ENCODE peak calls at places on chromosomes 3 and 15, in eight cellular contexts. H is fibroblast of lung, K is GM23338, W is neural progenitor cell, O is hepatocyte, E is mammary epithelial cell, G is astrocyte, S is HepG2. Q is an unnamed sample.

GRCh38 chr3:14274999-14275961 is 96.7 kb downstream of the LSM3 start:
- DNase-seq in S (peak), K (peak), G (no peak), W (peak), O (no peak), E (no peak), H (no peak), Q (peak)

GRCh38 chr15:40217166-40217785 is 21.6 kb upstream of the PAK6 start:
- DNase-seq in G (peak), W (peak), K (peak), H (peak), S (peak), E (peak), O (peak), Q (peak)

GRCh38 chr3:134093906-134094305 is 64.2 kb upstream of the SLCO2A1 start:
- DNase-seq in K (no peak), W (no peak), G (peak), O (no peak), H (no peak), S (no peak), E (peak), Q (no peak)

GRCh38 chr3:24273491-24273890 is 221.2 kb downstream of the THRB start:
- DNase-seq in H (no peak), S (peak), O (no peak), K (no peak), E (no peak), G (no peak), W (no peak), Q (no peak)

GRCh38 chr15:65903296-65904073 is 34.2 kb downstream of the RAB11A start:
- DNase-seq in G (peak), W (no peak), K (no peak), H (peak), S (peak), O (no peak), E (no peak), Q (no peak)

GRCh38 chr15:59791079-59791478 is 102.0 kb upstream of the BNIP2 start:
- DNase-seq in H (no peak), W (no peak), O (no peak), G (no peak), S (no peak), E (no peak), K (no peak), Q (no peak)

GRCh38 chr3:172152869-172153268 is 113.5 kb downstream of the FNDC3B start:
- DNase-seq in G (peak), W (no peak), S (no peak), O (no peak), H (no peak), E (no peak), K (no peak), Q (no peak)

GRCh38 chr3:141825216-141826011 is 51.0 kb upstream of the ATP1B3 start:
- DNase-seq in O (no peak), G (no peak), E (no peak), S (no peak), K (no peak), W (no peak), H (no peak), Q (no peak)

GRCh38 chr3:186693843-186694242 is 23.3 kb upstream of the KNG1 start:
- DNase-seq in O (no peak), E (peak), K (no peak), W (no peak), G (no peak), S (no peak), H (no peak), Q (no peak)

GRCh38 chr15:44289352-44289790 is 852 bp downstream of the GOLM2 start:
- DNase-seq in G (peak), H (peak), K (no peak), S (no peak), W (no peak), E (no peak), O (peak), Q (no peak)

GRCh38 chr3:126959144-126959920 is 23.6 kb upstream of the PLXNA1 start:
- DNase-seq in O (no peak), S (no peak), E (no peak), G (no peak), W (no peak), K (no peak), H (no peak), Q (no peak)

GRCh38 chr3:17195192-17195611 is 310.4 kb downstream of the PLCL2 start:
- DNase-seq in K (no peak), E (no peak), G (peak), W (peak), S (no peak), H (peak), O (no peak), Q (no peak)

GRCh38 chr3:160400631-160401150 is 1.2 kb downstream of the SMC4 start:
- DNase-seq in O (peak), E (peak), W (peak), K (peak), H (no peak), G (no peak), S (no peak), Q (no peak)

GRCh38 chr3:156382458-156383346 is 172.2 kb downstream of the SSR3 start:
- DNase-seq in H (peak), E (peak), W (peak), G (no peak), K (peak), O (no peak), S (peak), Q (peak)

GRCh38 chr3:128210711-128211110 is 57.4 kb downstream of the EEFSEC start:
- DNase-seq in E (no peak), K (no peak), G (no peak), W (no peak), O (no peak), S (no peak), H (no peak), Q (no peak)

GRCh38 chr15:46938169-46938568 is 779.1 kb upstream of the SEMA6D start:
- DNase-seq in O (no peak), K (no peak), H (no peak), E (no peak), W (no peak), G (no peak), S (no peak), Q (no peak)

GRCh38 chr3:174191380-174191779 is 667.8 kb upstream of the NAALADL2 start:
- DNase-seq in O (no peak), W (no peak), E (no peak), K (no peak), G (no peak), S (no peak), H (no peak), Q (no peak)

GRCh38 chr3:108407858-108408257 is 102.5 kb downstream of the MYH15 start:
- DNase-seq in K (no peak), E (no peak), O (no peak), S (no peak), H (no peak), W (no peak), G (no peak), Q (peak)

GRCh38 chr3:167372138-167372537 is 8.0 kb downstream of the ZBBX start:
- DNase-seq in G (no peak), O (no peak), E (no peak), S (no peak), H (no peak), K (peak), W (peak), Q (no peak)

GRCh38 chr15:94131875-94132274 is 99.5 kb upstream of the MCTP2 start:
- DNase-seq in K (no peak), H (no peak), E (no peak), G (no peak), W (no peak), S (no peak), O (no peak), Q (no peak)

DNA sequence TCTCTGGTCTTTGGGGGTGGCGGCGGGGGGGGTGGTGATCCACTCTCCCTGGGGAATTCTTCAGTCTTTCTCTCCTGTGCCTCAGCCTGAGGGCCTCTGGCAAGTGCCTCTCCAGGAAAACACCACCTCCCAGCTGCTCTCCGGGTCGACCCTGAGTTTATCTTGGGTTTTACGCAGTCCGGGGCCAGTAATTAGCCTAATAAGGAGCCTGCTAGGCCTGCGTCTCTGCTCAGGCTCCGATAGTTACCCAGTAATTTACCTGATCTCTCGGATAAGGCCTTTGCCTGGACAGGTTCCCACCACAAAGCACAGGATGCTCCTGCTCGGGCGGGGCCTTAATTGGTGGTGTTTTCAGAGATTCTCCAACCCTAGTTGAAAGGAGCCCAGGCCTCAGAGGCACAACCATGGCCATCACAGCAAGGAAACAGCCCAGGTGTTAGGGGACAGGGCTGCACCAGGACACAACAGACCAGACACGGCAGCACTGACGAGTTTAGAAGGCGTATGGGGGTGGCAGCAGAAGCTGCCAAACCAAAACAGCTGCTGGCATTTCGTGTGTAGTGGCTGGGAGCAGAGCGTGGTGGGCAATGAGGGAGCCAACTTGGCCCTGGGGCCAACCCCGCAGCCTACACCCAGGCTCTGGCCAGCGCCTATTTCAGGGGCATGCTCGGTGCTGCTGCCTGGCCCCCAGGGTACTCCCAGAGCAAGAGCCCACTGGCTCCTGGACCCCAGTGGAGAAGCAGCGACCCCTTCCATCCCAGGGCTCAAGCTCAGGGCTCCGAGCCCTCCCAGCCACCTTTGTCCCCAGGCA is 71.4 kb downstream of the KLF13 start:
- DNase-seq in E (peak), H (no peak), O (peak), K (peak), W (no peak), S (no peak), G (no peak), Q (no peak)
- H3K4me3 ChIP-seq in E (no peak), H (no peak), O (no peak), K (no peak), W (no peak), S (no peak), G (no peak), Q (no peak)

DNA sequence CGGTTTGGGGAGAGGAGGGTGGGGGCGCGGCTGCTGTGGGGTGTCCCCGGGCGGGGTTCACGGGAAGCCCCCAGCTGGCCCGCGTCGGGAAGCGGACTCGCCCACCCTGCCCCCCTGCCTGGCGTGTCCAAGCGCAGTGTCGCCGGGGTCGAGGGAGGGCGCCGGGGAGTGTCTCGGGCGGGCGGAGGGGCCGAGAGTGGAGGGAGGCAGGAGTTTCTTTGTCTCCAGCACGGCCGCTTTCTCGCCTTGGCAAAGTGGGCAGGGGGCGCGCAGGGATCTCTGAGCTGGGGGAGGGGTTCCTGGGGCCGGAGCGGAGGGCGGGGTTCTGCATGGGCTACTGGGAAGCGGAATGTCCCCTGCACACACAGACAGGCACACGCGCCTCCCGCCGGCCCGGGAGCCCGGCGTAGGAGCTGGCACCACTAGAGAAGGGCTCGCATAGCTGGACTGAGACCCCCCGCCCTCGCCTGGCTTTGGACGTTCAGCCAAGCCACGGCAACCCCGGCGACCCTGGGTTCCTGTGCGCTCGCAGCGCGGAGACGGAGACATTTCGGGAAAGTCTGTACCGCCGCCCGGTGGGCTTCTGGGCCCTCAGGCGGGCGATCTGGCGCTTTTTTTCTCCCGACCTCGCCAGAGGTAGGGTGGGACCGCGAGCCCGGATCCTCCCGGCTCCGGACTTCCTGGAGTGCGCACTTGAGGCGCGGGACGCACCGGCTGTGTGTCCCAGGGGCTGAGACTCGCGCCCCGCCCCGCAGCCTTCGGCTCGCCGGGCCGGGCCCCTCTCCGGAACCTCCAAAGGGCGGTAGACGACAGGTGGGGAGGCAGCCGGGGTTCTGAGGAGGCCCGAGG is 870 bp downstream of the ST8SIA2 start:
- DNase-seq in O (peak), H (no peak), W (peak), G (no peak), S (no peak), K (peak), E (no peak), Q (no peak)
- TF ChIP-seq EZH2 in O (no peak), H (no peak), W (no peak), G (peak), S (no peak), K (peak), E (no peak), Q (peak)

GRCh38 chr3:197749315-197749600 is 425 bp upstream of the FYTTD1 start:
- DNase-seq in O (peak), E (peak), S (no peak), W (peak), H (peak), K (peak), G (peak), Q (no peak)

GRCh38 chr3:197748597-197749314 is 927 bp upstream of the FYTTD1 start:
- DNase-seq in S (no peak), G (peak), O (no peak), H (peak), E (no peak), W (no peak), K (no peak), Q (peak)

GRCh38 chr3:197746801-197747237 is 2.9 kb upstream of the FYTTD1 start:
- DNase-seq in O (no peak), W (no peak), S (no peak), E (no peak), K (peak), G (no peak), H (no peak), Q (no peak)

GRCh38 chr3:197742795-197743194 is 6.1 kb upstream of the RUBCN start:
- DNase-seq in O (no peak), S (no peak), H (no peak), W (no peak), E (no peak), K (no peak), G (no peak), Q (no peak)

DNA sequence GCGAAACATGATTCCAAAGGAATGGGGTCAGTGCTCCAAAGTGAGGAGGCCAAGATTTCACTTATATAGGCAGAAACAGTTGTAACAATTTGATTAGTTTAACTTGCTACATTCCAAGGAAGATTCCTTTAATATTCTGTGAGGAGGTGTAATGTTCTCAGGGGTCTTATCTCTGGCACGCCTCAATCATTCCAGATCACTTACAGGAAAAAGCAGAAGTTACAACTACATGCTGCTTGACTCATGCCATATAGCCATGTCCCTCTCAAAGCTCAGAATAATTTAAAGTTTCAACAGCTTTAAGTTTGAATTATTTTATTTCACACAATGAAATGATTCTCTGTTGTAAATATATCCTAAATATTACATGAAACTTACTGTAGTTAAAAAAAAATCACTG is 3.5 kb upstream of the FYTTD1 start:
- DNase-seq in K (no peak), O (no peak), W (no peak), S (no peak), H (no peak), G (no peak), E (no peak), Q (no peak)
- H3K4me3 ChIP-seq in K (no peak), O (no peak), W (no peak), S (no peak), H (no peak), G (no peak), E (no peak), Q (no peak)

DNA sequence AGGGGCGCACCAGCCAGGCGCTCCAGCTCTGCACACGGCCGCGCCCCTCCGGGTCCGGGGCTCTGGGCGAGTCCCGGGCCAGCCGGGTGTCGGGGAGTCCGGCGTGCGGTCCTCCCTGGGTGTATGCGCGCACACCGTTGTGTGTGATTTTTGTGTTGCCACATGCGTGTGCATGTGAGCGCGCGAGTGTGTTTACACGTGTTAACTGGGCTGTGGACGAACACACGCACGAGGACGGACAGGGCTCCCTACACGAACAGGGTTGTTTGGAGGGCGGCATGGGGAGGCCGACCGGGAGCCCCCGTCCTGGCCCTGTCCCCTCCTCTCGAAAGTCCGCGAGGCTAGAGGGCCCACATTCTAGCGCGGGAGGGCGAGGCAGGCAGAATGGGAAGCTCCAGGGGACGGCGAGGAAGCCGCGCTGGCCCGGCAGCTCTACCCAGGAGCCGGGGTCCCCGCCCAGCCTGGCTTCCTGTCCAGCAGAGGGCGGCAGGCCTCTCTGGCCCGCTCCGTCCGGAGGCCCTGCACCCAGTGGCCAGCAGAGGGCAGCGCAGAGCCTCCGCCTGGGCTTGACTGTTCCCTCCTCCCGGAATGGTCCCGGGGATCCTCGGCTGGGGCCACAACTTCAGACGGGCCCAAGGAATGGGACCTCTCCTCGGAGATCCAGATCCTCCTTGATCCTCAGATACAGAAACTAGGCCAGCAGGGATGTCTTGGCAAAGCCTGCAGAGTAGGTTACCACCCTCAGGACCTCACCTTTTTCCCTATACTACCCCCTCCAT is 611 bp upstream of the LINGO1 start:
- DNase-seq in S (peak), W (peak), E (peak), G (peak), K (peak), H (peak), O (peak), Q (peak)
- TF ChIP-seq EZH2 in S (peak), W (peak), E (peak), G (peak), K (no peak), H (peak), O (peak), Q (no peak)

DNA sequence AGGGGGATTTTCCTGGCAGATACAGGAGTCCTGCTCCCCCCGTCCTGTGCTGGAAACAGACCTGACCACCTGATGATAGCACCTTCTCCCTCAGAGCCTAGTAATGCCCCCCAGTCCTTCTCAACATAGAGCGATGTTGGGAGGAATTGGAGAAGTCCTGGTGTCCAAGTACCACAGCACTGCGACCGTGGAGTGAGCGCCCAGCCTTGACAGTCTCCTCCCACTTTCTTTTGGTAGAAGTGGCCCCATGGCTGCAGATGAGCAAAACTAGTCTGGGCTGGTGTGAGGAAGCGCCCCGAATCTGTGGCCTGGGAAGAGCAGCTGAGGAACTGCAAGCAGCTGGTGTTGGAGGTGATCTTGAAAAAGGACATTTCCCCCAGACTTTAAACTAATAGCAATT is 121.6 kb downstream of the CACNA2D3 start:
- DNase-seq in H (no peak), G (no peak), S (no peak), O (no peak), K (no peak), E (no peak), W (no peak), Q (no peak)
- H3K4me3 ChIP-seq in H (peak), G (no peak), S (no peak), O (no peak), K (no peak), E (no peak), W (no peak), Q (peak)

DNA sequence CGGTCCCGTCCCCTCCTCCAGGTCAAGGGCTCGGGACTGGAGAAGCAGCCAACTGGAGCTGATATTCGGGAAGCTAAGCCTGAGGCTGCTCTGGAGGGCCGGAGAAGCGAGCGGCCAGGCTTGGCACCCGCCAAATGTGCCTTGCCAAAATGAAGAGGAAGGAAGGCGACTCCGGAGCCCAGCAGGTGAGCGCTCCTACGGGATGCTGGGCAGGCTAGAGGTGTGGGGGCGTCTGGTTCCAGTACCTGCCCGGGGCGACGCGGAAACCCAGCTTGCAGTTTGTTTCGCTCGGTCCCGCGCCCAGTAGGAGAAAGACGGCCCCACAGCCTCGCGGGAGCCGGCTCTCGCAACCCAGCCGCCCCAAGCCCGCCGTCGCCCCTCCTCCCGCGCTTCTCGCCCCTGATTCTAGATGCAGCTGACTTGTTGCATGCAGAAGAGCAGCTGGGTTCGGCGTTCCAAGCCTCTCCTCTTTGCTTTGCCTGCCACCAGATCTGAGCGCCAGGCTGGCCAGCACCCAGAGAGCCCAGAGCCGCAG is 16.1 kb upstream of the AEN start:
- DNase-seq in K (peak), H (no peak), W (peak), O (no peak), S (no peak), E (no peak), G (no peak), Q (no peak)
- TF ChIP-seq EZH2 in K (no peak), H (no peak), W (peak), O (peak), S (no peak), E (no peak), G (no peak), Q (no peak)